ENCODE peak calls at places on chromosomes 6 and 20, in four cellular contexts. L is stimulated activated CD8-positive, alpha-beta memory T cell treated with anti-CD3 and anti-CD28 coated beads, Interleukin-2, amount 100 ng/mL, for 1 hour; F is left ventricle myocardium superior; S is KBM-7. K is an unnamed sample.

GRCh38 chr20:24499472-24499871 is 30.0 kb downstream of the SYNDIG1 start:
- DNase-seq in L (no peak), S (no peak), F (no peak), K (no peak)

GRCh38 chr6:158903801-158904200 is 84.6 kb upstream of the EZR start:
- DNase-seq in F (no peak), S (no peak), L (no peak), K (no peak)

GRCh38 chr6:55536579-55536978 is 42.4 kb downstream of the HMGCLL1 start:
- DNase-seq in F (no peak), L (no peak), S (no peak), K (no peak)

GRCh38 chr6:11682525-11682924 is 96.1 kb downstream of the ADTRP start:
- DNase-seq in F (no peak), S (no peak), L (no peak), K (no peak)

GRCh38 chr6:119071576-119071975 is 6.9 kb downstream of the FAM184A start:
- DNase-seq in S (no peak), F (no peak), L (no peak), K (no peak)

GRCh38 chr6:159267165-159267564 is 98.0 kb downstream of the FNDC1 start:
- DNase-seq in L (no peak), S (peak), F (no peak), K (no peak)

GRCh38 chr6:129267028-129267427 is 384.1 kb downstream of the LAMA2 start:
- DNase-seq in S (no peak), L (no peak), F (no peak), K (no peak)

GRCh38 chr20:22795897-22796296 is 211.5 kb upstream of the FOXA2 start:
- DNase-seq in L (no peak), S (no peak), F (peak), K (no peak)

GRCh38 chr6:150016324-150017185 is 8.8 kb downstream of the RAET1L start:
- DNase-seq in S (peak), F (peak), L (no peak), K (peak)

GRCh38 chr20:46073024-46073423 is 16.7 kb downstream of the NCOA5 start:
- DNase-seq in S (no peak), F (no peak), L (no peak), K (no peak)

GRCh38 chr20:20872420-20872819 is 160.0 kb upstream of the RALGAPA2 start:
- DNase-seq in L (no peak), F (no peak), S (no peak), K (no peak)

GRCh38 chr20:57531986-57532566 is 7.1 kb upstream of the CTCFL start:
- DNase-seq in F (no peak), L (no peak), S (no peak), K (no peak)

GRCh38 chr20:49478266-49478665 is 4.2 kb downstream of the KCNB1 start:
- DNase-seq in L (no peak), F (no peak), S (no peak), K (no peak)

GRCh38 chr6:117306227-117306784 is 40.9 kb downstream of the VGLL2 start:
- DNase-seq in F (no peak), S (no peak), L (no peak), K (no peak)